ENCODE peak calls at places on chromosomes 7 and 10, in six cellular contexts. O, N, J, R, A and U are unnamed samples.

GRCh38 chr10:91034042-91034441 is 113.2 kb upstream of the ANKRD1 start:
- DNase-seq in N (no peak), J (no peak), R (no peak), A (no peak), O (no peak), U (no peak)

GRCh38 chr10:45399113-45399512 is 25.1 kb downstream of the ALOX5 start:
- DNase-seq in R (no peak), A (no peak), O (no peak), J (no peak), N (no peak), U (no peak)

GRCh38 chr7:16693601-16694318 is 47.8 kb downstream of the BZW2 start:
- DNase-seq in O (peak), A (no peak), J (no peak), R (no peak), N (no peak), U (no peak)

GRCh38 chr10:7282457-7282856 is 128.4 kb downstream of the SFMBT2 start:
- DNase-seq in J (no peak), O (no peak), R (no peak), A (no peak), N (no peak), U (no peak)

GRCh38 chr7:42351313-42351935 is 114.4 kb upstream of the GLI3 start:
- DNase-seq in A (no peak), R (no peak), O (no peak), N (no peak), J (no peak), U (no peak)

GRCh38 chr7:46885167-46885566 is 696.7 kb downstream of the TNS3 start:
- DNase-seq in N (no peak), O (no peak), A (no peak), J (no peak), R (no peak), U (no peak)

GRCh38 chr7:101733713-101734475 is 83.5 kb upstream of the CUX1 start:
- DNase-seq in A (peak), J (peak), R (peak), O (peak), N (peak), U (peak)

GRCh38 chr10:24219963-24220362 is 11.0 kb downstream of the KIAA1217 start:
- DNase-seq in J (no peak), O (no peak), R (no peak), N (no peak), A (no peak), U (no peak)

GRCh38 chr7:1225462-1226154 is 7.1 kb upstream of the UNCX start:
- DNase-seq in O (no peak), J (no peak), A (peak), N (no peak), R (no peak), U (peak)

GRCh38 chr7:4725014-4725951 is 43.2 kb downstream of the FOXK1 start:
- DNase-seq in A (no peak), O (peak), J (peak), N (peak), R (peak), U (no peak)

GRCh38 chr7:143417734-143418378 is 9.2 kb upstream of the EPHA1 start:
- DNase-seq in R (no peak), O (peak), A (no peak), N (no peak), J (no peak), U (no peak)

GRCh38 chr10:44352316-44353127 is 32.4 kb downstream of the CXCL12 start:
- DNase-seq in O (peak), J (peak), R (peak), A (no peak), N (no peak), U (no peak)

GRCh38 chr10:3452234-3452633 is 279.7 kb upstream of the PITRM1 start:
- DNase-seq in R (peak), A (no peak), O (peak), J (peak), N (no peak), U (no peak)

GRCh38 chr7:1968397-1969111 is 264.2 kb downstream of the MAD1L1 start:
- DNase-seq in N (no peak), O (no peak), A (no peak), J (no peak), R (no peak), U (no peak)

GRCh38 chr7:122329145-122329802 is 24.7 kb upstream of the FEZF1 start:
- DNase-seq in A (peak), N (peak), J (no peak), R (no peak), O (no peak), U (peak)

GRCh38 chr7:122327969-122328368 is 23.4 kb upstream of the FEZF1 start:
- DNase-seq in J (no peak), A (no peak), R (no peak), N (no peak), O (no peak), U (no peak)
- H2BK15ac ChIP-seq in J (no peak), A (no peak), R (no peak), N (no peak), O (no peak), U (no peak)

DNA sequence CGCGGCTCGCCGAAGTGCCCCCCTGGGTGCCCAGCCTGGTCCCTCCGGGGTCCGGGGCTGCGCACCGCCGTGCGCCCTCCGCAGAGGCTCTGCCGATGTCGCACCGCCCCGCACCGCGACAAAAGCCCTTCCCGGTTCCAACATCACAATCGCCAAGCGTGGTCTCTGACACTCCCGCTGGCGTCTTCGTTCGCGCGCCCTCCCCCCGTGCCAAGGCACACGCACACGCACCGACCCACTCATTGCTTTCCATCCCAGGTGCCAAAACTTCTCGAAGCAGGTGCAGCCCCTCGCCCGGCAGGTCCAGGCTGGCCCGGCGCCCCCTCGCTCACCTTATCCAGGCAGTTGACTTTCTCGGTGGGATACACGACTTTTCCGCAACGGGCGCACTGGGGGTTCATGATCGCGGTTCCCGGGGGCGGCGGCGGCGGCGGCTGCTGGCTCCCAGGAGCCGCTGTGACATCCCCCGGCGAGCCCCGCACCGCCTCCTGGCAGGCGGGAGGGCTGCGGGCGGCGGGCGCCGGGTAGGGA is 276.4 kb upstream of the NEBL start:
- DNase-seq in N (peak), J (peak), A (peak), R (no peak), O (no peak), U (peak)
- H2BK120ac ChIP-seq in N (peak), J (no peak), A (no peak), R (no peak), O (no peak), U (no peak)

DNA sequence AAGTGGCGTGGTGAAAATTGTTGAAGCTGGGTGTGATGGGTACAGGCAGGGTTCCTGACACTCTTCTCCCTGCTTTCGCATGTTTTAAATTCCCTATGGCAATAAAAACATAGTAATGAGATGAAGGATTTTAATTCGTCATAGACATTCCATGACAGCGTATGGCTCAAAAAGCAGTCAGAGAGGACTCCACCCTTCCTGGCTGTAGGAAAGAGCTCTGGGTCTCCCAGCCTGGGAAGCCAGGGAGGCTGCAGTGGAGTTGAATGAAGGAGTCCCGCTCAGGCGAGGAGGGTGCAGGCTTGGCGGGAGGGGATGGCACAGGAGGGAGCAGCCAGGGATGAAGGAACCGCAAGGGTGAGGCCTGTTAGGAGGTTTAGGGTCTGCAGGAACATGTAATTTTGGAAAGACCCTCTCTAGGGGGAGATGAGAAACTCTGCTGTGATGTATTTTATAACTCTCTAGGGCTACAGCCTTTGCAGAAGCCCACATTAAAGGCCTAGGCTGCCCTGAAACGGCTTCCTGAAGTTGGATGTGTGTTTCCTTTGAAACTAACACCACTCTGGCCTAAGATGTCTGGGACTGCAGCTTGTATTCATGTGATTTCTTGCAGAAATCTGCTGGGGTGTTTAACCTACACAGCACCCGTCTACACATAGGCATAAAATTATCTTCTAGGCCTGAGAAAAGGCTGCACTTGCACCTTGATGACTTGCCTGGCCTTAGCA is 7.6 kb upstream of the LARP4B start:
- DNase-seq in A (no peak), R (no peak), O (no peak), J (no peak), N (no peak), U (no peak)
- H2BK15ac ChIP-seq in A (no peak), R (no peak), O (no peak), J (no peak), N (no peak), U (no peak)

GRCh38 chr7:20482071-20482470 is 133.4 kb upstream of the ABCB5 start:
- DNase-seq in N (no peak), R (no peak), J (no peak), O (no peak), A (no peak), U (no peak)
- H2BK120ac ChIP-seq in N (no peak), R (no peak), J (no peak), O (no peak), A (no peak), U (no peak)